ENCODE peak calls at places on chromosome 10, in eight cellular contexts. B, C, T, R, M, D, X and Z are unnamed samples.

GRCh38 chr10:73814896-73815718 is 3.7 kb upstream of the NDST2 start:
- DNase-seq in B (no peak), C (no peak), T (no peak), R (peak), M (peak), D (no peak), X (no peak), Z (no peak)

GRCh38 chr10:598415-599170 is 90.9 kb downstream of the DIP2C start:
- DNase-seq in B (no peak), C (no peak), T (peak), R (no peak), M (no peak), D (peak), X (no peak), Z (peak)

GRCh38 chr10:30812018-30812851 is 182.7 kb upstream of the LYZL2 start:
- DNase-seq in B (no peak), C (no peak), T (peak), R (no peak), M (no peak), D (peak), X (peak), Z (peak)

GRCh38 chr10:113132651-113133088 is 182.6 kb downstream of the TCF7L2 start:
- DNase-seq in B (no peak), C (no peak), T (peak), R (peak), M (no peak), D (no peak), X (no peak), Z (no peak)

GRCh38 chr10:11097686-11098085 is 80.0 kb downstream of the CELF2 start:
- DNase-seq in B (no peak), C (no peak), T (no peak), R (no peak), M (no peak), D (no peak), X (no peak), Z (no peak)

GRCh38 chr10:71933651-71934050 is 30.5 kb upstream of the CHST3 start:
- DNase-seq in B (no peak), C (no peak), T (no peak), R (no peak), M (no peak), D (no peak), X (no peak), Z (no peak)

GRCh38 chr10:11242443-11243386 is 225.0 kb downstream of the CELF2 start:
- DNase-seq in B (peak), C (no peak), T (peak), R (no peak), M (no peak), D (no peak), X (no peak), Z (peak)

GRCh38 chr10:46282460-46283216 is 4.2 kb upstream of the ANTXRL start:
- DNase-seq in B (peak), C (peak), T (peak), R (peak), M (peak), D (peak), X (peak), Z (peak)

GRCh38 chr10:129877773-129878371 is 86.2 kb downstream of the EBF3 start:
- DNase-seq in B (no peak), C (no peak), T (no peak), R (peak), M (peak), D (no peak), X (no peak), Z (peak)

GRCh38 chr10:132388901-132389630 is 7.9 kb upstream of the PWWP2B start:
- DNase-seq in B (no peak), C (no peak), T (no peak), R (no peak), M (no peak), D (peak), X (no peak), Z (no peak)

GRCh38 chr10:110008518-110009339 is 945 bp downstream of the ADD3 start:
- DNase-seq in B (no peak), C (peak), T (no peak), R (no peak), M (peak), D (no peak), X (no peak), Z (peak)

GRCh38 chr10:29063806-29064644 is 224.8 kb upstream of the LYZL1 start:
- DNase-seq in B (no peak), C (peak), T (peak), R (no peak), M (no peak), D (no peak), X (no peak), Z (peak)

GRCh38 chr10:14383266-14383665 is 52.5 kb upstream of the FRMD4A start:
- DNase-seq in B (no peak), C (no peak), T (peak), R (no peak), M (no peak), D (no peak), X (no peak), Z (peak)

GRCh38 chr10:83301732-83302131 is 837.6 kb upstream of the GHITM start:
- DNase-seq in B (no peak), C (no peak), T (no peak), R (no peak), M (no peak), D (no peak), X (no peak), Z (no peak)

GRCh38 chr10:119469846-119470245 is 72.7 kb downstream of the RGS10 start:
- DNase-seq in B (no peak), C (no peak), T (no peak), R (no peak), M (no peak), D (peak), X (no peak), Z (no peak)

DNA sequence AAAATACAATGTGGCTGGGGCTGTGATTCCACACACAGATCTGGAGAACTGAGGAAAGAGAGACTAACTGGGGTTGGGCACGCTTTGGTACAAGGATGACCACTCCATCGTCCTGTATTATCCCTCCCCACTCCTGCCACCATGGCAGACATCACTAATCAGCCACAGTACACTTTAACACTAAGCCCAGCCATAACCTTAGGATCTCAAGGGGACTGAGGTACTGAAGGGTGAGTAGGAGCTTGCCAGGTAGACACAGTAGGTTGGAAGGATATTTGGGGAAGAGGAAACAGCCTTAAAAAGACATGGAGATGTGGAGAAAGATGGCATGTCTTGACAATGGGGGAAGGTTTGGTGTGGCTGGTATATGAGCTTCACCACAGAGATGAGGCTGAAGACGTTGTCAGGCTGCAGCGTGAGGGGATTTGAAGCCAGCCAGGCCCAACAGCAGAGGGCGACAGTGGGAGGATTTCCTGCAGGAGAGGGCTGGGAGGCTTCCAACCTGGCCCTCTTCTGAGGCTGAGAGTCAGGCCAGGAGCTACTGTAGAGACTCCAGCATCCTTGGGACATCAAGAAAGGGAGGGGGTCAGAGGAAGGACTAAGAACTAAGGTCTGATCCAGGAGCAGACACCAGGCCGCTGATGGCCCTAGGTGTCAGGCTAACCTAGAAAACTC is 58.6 kb upstream of the COL13A1 start:
- DNase-seq in B (no peak), C (no peak), T (peak), R (peak), M (peak), D (no peak), X (no peak), Z (peak)
- TF ChIP-seq CTCF in B (no peak), C (peak), T (peak), R (peak), M (peak), D (peak), X (no peak), Z (peak)

DNA sequence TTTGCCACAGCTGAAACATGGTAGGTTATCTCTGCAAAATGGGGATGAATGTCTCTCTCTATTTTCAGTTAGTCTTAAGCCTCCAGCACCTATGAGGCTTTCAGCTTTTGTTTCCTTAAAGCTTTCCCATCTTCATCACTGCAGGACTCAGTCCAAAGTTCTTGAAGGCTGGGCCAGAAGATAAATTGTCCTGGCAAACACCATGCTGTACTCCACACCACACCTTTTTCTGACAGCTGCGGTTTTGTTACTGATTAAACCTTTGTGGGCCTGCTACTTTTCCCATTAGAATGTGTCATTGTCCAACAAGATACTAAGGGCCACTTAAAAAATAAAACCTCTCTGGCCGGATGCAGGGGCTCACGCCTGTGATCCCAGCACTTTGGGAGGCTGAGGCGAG is 87.2 kb upstream of the A1CF start:
- DNase-seq in B (no peak), C (peak), T (no peak), R (no peak), M (peak), D (no peak), X (no peak), Z (no peak)
- TF ChIP-seq CTCF in B (no peak), C (no peak), T (no peak), R (no peak), M (no peak), D (no peak), X (no peak), Z (no peak)

DNA sequence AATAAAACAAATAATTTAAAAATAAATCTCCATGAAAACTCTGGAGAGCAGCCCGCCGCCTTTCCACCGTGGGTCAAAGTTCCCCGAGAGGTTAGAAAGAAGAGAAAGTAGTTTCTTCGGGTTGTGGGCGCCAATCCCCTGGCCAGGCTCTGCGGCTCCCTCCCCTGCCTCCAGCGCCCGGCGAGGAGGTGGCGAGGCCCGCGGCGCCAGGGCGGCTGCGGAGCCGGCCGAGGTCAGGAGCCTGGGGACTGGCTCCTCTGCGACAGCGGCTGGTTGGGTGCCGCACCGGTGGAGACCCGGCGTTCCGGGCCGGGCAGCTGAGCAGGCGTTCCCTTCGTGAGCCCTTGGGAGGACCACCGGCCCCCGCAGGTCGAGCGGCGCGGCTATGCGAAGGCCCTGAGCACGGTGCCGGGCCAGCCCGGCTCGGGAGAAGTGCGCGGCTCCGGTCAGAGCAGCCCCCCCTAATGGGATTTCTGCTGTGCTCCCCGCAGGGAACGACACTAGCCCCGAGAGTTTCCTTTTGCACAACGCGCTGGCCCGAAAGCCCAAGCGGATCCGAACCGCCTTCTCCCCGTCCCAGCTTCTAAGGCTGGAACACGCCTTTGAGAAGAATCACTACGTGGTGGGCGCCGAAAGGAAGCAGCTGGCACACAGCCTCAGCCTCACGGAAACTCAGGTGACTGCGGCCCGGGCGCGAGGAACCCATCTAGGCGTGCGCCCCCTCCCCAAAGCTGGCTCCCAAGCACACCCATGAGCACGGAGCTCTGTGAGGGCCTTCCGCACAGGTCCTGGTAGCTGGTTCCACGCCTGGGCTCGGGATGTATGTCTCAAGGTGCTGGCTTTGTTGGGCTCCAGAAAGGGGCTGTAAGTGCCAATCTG is 2.8 kb downstream of the EMX2 start:
- DNase-seq in B (no peak), C (no peak), T (no peak), R (peak), M (no peak), D (peak), X (no peak), Z (no peak)
- TF ChIP-seq CTCF in B (no peak), C (no peak), T (no peak), R (no peak), M (no peak), D (no peak), X (no peak), Z (no peak)

GRCh38 chr10:75683158-75683557 is 251.7 kb downstream of the LRMDA start:
- DNase-seq in B (no peak), C (no peak), T (no peak), R (no peak), M (no peak), D (no peak), X (no peak), Z (no peak)
- TF ChIP-seq CTCF in B (no peak), C (no peak), T (no peak), R (no peak), M (no peak), D (no peak), X (no peak), Z (no peak)